ENCODE peak calls at places on chromosomes 1 and 21, in six cellular contexts. Q is tibial artery, W is pancreas, C is PC-3, S is SJSA1, A is cardiac muscle cell. X is an unnamed sample. For H3K9me3, the result is how much of the 10 kb centered on the place peaks cover.

GRCh38 chr1:230509281-230509977 is 83.3 kb upstream of the PGBD5 start:
- DNase-seq in S (peak), Q (no peak), W (no peak), C (no peak), A (no peak), X (peak)

GRCh38 chr1:30507391-30508174 is 215.8 kb downstream of the MATN1 start:
- DNase-seq in Q (peak), S (no peak), A (no peak), C (no peak), W (no peak), X (no peak)

GRCh38 chr1:225113265-225113664 is 183.8 kb downstream of the DNAH14 start:
- DNase-seq in A (no peak), Q (no peak), W (peak), S (no peak), C (no peak), X (no peak)

GRCh38 chr1:93615201-93616150 is 66.2 kb downstream of the BCAR3 start:
- DNase-seq in S (peak), W (no peak), C (peak), A (no peak), Q (no peak), X (no peak)

GRCh38 chr1:22245100-22245650 is 102.3 kb upstream of the WNT4 start:
- DNase-seq in W (no peak), C (no peak), A (no peak), S (no peak), Q (no peak), X (no peak)

GRCh38 chr1:42971848-42972291 is 13.2 kb upstream of the SLC2A1 start:
- DNase-seq in S (peak), A (no peak), C (no peak), W (no peak), Q (no peak), X (peak)

GRCh38 chr1:110673197-110673701 is 1.5 kb downstream of the KCNA3 start:
- DNase-seq in W (no peak), A (no peak), S (no peak), C (no peak), Q (no peak), X (no peak)

GRCh38 chr1:54172614-54173312 is 20.0 kb upstream of the CDCP2 start:
- DNase-seq in C (no peak), S (no peak), W (no peak), A (no peak), Q (no peak), X (no peak)

GRCh38 chr1:16605532-16605931 is 7.8 kb downstream of the NBPF1 start:
- DNase-seq in C (no peak), S (no peak), A (no peak), W (peak), Q (no peak), X (no peak)

GRCh38 chr1:99589186-99589636 is 56.7 kb upstream of the PALMD start:
- DNase-seq in C (no peak), Q (no peak), S (no peak), W (no peak), A (no peak), X (no peak)

GRCh38 chr1:118483245-118484006 is 298.4 kb upstream of the SPAG17 start:
- DNase-seq in S (no peak), Q (no peak), C (no peak), W (no peak), A (no peak), X (no peak)

GRCh38 chr1:155072531-155073289 is 5.9 kb upstream of the EFNA3 start:
- DNase-seq in S (no peak), C (no peak), A (no peak), Q (no peak), W (no peak), X (no peak)

GRCh38 chr21:25191141-25191540 is 416.1 kb downstream of the MRPL39 start:
- DNase-seq in A (no peak), Q (no peak), C (peak), S (no peak), W (no peak), X (no peak)

GRCh38 chr1:223147409-223147808 is 4.4 kb upstream of the TLR5 start:
- DNase-seq in A (no peak), Q (no peak), S (no peak), W (no peak), C (no peak), X (no peak)

GRCh38 chr1:234758851-234759250 is 148.9 kb upstream of the IRF2BP2 start:
- DNase-seq in C (no peak), Q (no peak), S (peak), A (no peak), W (no peak), X (no peak)

GRCh38 chr1:229048896-229049295 is 222.0 kb upstream of the RAB4A start:
- DNase-seq in W (no peak), A (no peak), S (no peak), Q (no peak), C (no peak), X (no peak)

GRCh38 chr1:46535063-46535462 is 16.4 kb downstream of the KNCN start:
- DNase-seq in C (peak), Q (no peak), W (peak), S (peak), A (peak), X (no peak)

GRCh38 chr1:174445817-174446216 is 1.9 kb upstream of the GPR52 start:
- DNase-seq in C (no peak), W (no peak), Q (no peak), A (no peak), S (no peak), X (no peak)

GRCh38 chr1:61887921-61888564 is 145.8 kb downstream of the PATJ start:
- DNase-seq in Q (no peak), S (no peak), W (no peak), A (no peak), C (no peak), X (no peak)

GRCh38 chr1:81305997-81306452 is 494.7 kb upstream of the ADGRL2 start:
- DNase-seq in C (peak), S (peak), Q (no peak), A (peak), W (no peak), X (peak)

DNA sequence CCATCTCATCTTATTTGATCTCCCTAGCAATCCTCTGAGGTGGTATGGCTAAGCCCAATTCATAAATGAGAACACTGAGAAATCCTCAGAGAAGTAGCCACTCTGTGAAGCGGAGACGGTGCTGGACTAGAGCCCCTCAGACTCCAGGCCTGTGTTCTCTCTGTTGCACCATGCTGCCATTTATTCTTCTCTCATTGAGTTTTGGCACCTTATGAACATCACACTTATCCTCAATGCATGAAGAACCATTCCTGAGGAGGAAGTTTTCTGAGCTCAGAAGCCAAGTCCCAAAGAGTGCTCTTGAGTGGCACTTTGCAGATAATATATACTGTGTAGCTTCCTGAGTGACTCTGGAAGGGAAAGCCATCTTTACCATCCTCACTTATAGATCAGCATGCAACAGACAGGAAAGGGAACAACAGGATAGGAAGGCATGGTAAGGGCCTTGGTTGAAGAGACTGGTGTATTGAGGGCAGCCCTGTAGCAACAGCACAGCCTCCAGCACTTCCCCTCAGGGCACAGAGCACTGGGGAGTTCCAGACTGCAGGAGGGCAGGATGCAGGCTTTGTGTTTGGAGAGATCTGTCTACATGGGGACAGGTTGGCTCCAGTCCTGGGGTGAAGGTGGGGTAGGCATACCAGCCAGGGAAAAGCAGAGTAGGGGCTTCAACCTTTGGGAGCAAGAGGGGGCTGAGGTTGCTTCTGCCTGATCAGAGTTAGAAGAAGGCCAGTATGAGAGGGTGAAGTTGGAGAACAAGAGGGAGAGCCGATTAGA is 1.6 kb upstream of the CRNN start:
- DNase-seq in C (no peak), W (no peak), S (no peak), Q (no peak), A (no peak), X (no peak)
- H3K9me3 ChIP-seq in C (under half), W (under half), S (under half), Q (under half), A (under half), X (under half)

GRCh38 chr1:107883562-107883961 is 81.4 kb downstream of the VAV3 start:
- DNase-seq in A (peak), W (no peak), C (no peak), Q (no peak), S (no peak), X (no peak)

GRCh38 chr1:107889524-107889923 is 75.5 kb downstream of the VAV3 start:
- DNase-seq in A (no peak), Q (no peak), C (no peak), W (no peak), S (no peak), X (no peak)
- H3K9me3 ChIP-seq in A (under half), Q (under half), C (under half), W (under half), S (under half), X (under half)

GRCh38 chr21:7952648-7953047 is 2568.7 kb upstream of the TPTE start:
- DNase-seq in Q (no peak), C (no peak), W (no peak), A (no peak), S (no peak), X (no peak)

GRCh38 chr21:7957713-7958064 is 2563.7 kb upstream of the TPTE start:
- DNase-seq in W (no peak), A (no peak), C (no peak), Q (no peak), S (no peak), X (no peak)

GRCh38 chr21:7951854-7952519 is 2569.4 kb upstream of the TPTE start:
- DNase-seq in A (no peak), W (no peak), S (no peak), Q (no peak), C (no peak), X (no peak)

GRCh38 chr21:7947422-7947821 is 2574.0 kb upstream of the TPTE start:
- DNase-seq in A (no peak), S (no peak), C (no peak), Q (no peak), W (no peak), X (no peak)

GRCh38 chr21:7953058-7953457 is 2568.3 kb upstream of the TPTE start:
- DNase-seq in C (no peak), S (no peak), A (no peak), Q (no peak), W (no peak), X (no peak)
- H3K9me3 ChIP-seq in C (half or more), S (under half), A (half or more), Q (half or more), W (under half), X (half or more)

DNA sequence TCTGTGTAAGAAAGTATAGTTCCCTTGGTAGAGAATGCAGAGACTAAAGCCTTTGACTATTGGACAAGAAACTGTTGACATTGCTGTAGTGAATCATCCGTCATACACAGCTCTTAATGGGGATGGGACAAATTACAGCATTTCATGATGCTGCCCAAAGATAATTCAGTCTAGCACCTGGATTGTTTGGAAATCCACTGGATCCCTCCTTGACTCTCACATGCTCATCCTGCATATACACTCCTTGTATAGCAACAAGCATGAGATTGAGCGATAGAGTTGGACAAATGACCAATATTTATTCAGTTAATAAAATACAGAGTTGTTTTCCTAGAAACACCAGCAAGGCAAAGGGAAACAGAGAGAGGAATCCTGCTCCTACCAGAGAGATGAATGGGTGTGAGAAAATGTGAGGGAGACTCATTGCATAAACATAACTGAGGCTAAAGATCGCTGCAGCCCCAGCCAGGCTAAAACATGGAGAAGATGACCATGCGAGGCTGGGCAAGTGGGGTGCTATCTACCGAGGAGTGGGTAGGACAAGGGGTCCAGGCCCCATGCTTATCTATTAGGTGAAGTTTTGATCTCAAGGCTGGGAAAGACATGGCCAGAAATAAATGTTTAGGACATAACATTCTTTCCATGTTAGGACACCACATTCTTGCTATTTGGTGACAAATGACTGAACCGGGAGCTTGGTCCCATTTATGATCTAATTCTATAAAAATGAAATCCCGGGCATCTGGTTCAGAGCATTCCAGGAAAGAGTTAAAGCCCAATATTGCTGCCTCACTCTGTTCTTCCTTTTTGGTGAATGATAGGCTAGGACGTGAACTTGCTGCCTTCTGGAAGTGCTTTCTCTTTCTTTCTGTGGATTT is 153.2 kb downstream of the TGFB2 start:
- DNase-seq in A (no peak), S (peak), Q (no peak), C (peak), W (no peak), X (no peak)
- H3K9me3 ChIP-seq in A (under half), S (under half), Q (under half), C (under half), W (under half), X (under half)

GRCh38 chr1:248787430-248787829 is 31.9 kb upstream of the LYPD8 start:
- DNase-seq in C (no peak), W (no peak), Q (no peak), A (no peak), S (no peak), X (no peak)

GRCh38 chr1:248783367-248783766 is 27.8 kb upstream of the LYPD8 start:
- DNase-seq in W (no peak), C (no peak), Q (no peak), A (no peak), S (no peak), X (no peak)

GRCh38 chr1:248779350-248779749 is 23.8 kb upstream of the LYPD8 start:
- DNase-seq in Q (no peak), W (no peak), S (no peak), A (no peak), C (no peak), X (no peak)

GRCh38 chr1:248786106-248786665 is 30.6 kb upstream of the LYPD8 start:
- DNase-seq in S (no peak), C (peak), W (no peak), A (no peak), Q (no peak), X (no peak)

GRCh38 chr1:248782311-248782887 is 26.8 kb upstream of the LYPD8 start:
- DNase-seq in Q (no peak), S (no peak), A (no peak), W (no peak), C (peak), X (no peak)
- H3K9me3 ChIP-seq in Q (under half), S (under half), A (under half), W (under half), C (under half), X (under half)

DNA sequence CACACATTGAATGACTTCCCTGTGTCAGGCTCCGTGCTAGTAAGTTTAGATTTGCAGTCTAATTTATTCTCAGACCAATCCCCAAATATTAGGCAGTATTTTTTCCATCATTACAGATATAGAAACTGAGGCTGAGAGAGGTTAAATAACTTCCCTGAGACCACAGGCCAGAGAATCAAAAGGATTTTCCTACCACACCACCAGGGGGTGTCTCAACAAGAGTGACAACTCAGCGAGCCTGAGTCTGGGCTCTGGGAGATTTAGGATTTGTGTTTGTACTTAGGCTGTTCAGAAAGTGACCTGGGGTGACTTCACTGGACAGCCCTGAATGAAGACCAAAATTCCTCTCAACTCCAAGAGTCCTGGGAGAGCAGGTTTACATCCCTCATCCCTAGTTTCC is 13.3 kb upstream of the LCE5A start:
- DNase-seq in Q (no peak), A (no peak), S (no peak), C (peak), W (no peak), X (no peak)
- H3K9me3 ChIP-seq in Q (under half), A (under half), S (under half), C (under half), W (under half), X (under half)